ENCODE peak calls at places on chromosome 2, in seven cellular contexts. I is CD4-positive, alpha-beta T cell; V is progenitor cell of endocrine pancreas; K is GM12865; N is activated B cell treated with CpG ODN at 0.5 μM for 24 hours; X is osteocyte; B is AG04450. F is an unnamed sample.

GRCh38 chr2:15836942-15837610 is 103.3 kb upstream of the MYCN start:
- DNase-seq in I (no peak), V (no peak), K (no peak), N (no peak), X (no peak), B (no peak), F (no peak)

GRCh38 chr2:176709541-176709951 is 440.3 kb downstream of the MTX2 start:
- DNase-seq in I (no peak), V (no peak), K (no peak), N (no peak), X (no peak), B (no peak), F (no peak)

GRCh38 chr2:148866091-148866490 is 8.9 kb upstream of the KIF5C start:
- DNase-seq in I (no peak), V (no peak), K (no peak), N (no peak), X (no peak), B (no peak), F (no peak)

GRCh38 chr2:189002079-189002478 is 27.9 kb downstream of the COL3A1 start:
- DNase-seq in I (no peak), V (no peak), K (no peak), N (no peak), X (no peak), B (no peak), F (no peak)

GRCh38 chr2:220188031-220188430 is 560.6 kb downstream of the SLC4A3 start:
- DNase-seq in I (no peak), V (no peak), K (no peak), N (no peak), X (no peak), B (no peak), F (no peak)

GRCh38 chr2:138974651-138975050 is 194.5 kb upstream of the NXPH2 start:
- DNase-seq in I (no peak), V (no peak), K (no peak), N (no peak), X (no peak), B (no peak), F (no peak)

GRCh38 chr2:219706823-219707281 is 79.4 kb downstream of the SLC4A3 start:
- DNase-seq in I (no peak), V (no peak), K (no peak), N (no peak), X (no peak), B (no peak), F (no peak)

GRCh38 chr2:5020451-5020850 is 671.7 kb upstream of the SOX11 start:
- DNase-seq in I (no peak), V (no peak), K (no peak), N (no peak), X (no peak), B (no peak), F (no peak)

GRCh38 chr2:43142921-43143438 is 83.4 kb downstream of the ZFP36L2 start:
- DNase-seq in I (peak; percentile 39), V (no peak), K (peak; percentile 53), N (no peak), X (no peak), B (no peak), F (no peak)

GRCh38 chr2:172256886-172257285 is 154.2 kb upstream of the DLX2 start:
- DNase-seq in I (no peak), V (no peak), K (no peak), N (no peak), X (no peak), B (no peak), F (no peak)

GRCh38 chr2:30326497-30326896 is 95.2 kb downstream of the LBH start:
- DNase-seq in I (no peak), V (no peak), K (no peak), N (no peak), X (no peak), B (no peak), F (no peak)

GRCh38 chr2:46210063-46210462 is 87.1 kb upstream of the EPAS1 start:
- DNase-seq in I (no peak), V (no peak), K (no peak), N (no peak), X (no peak), B (no peak), F (no peak)

GRCh38 chr2:9408641-9409151 is 14.6 kb downstream of the ITGB1BP1 start:
- DNase-seq in I (no peak), V (no peak), K (no peak), N (no peak), X (peak; percentile 57), B (no peak), F (no peak)

GRCh38 chr2:85602476-85603234 is at the start of gene TMEM150A:
- DNase-seq in I (peak; percentile 84), V (peak; percentile 81), K (peak; percentile 92), N (peak; percentile 91), X (peak; percentile 96), B (peak; percentile 44), F (peak; percentile 95)

GRCh38 chr2:194883711-194884110 is 773.3 kb upstream of the SLC39A10 start:
- DNase-seq in I (no peak), V (no peak), K (no peak), N (no peak), X (no peak), B (no peak), F (no peak)

GRCh38 chr2:164935467-164935807 is 19.9 kb downstream of the SLC38A11 start:
- DNase-seq in I (no peak), V (no peak), K (no peak), N (no peak), X (no peak), B (no peak), F (no peak)

GRCh38 chr2:164934790-164935466 is 20.4 kb downstream of the SLC38A11 start:
- DNase-seq in I (no peak), V (no peak), K (no peak), N (no peak), X (no peak), B (no peak), F (no peak)

GRCh38 chr2:164932377-164932776 is 22.9 kb downstream of the SLC38A11 start:
- DNase-seq in I (no peak), V (no peak), K (no peak), N (no peak), X (no peak), B (no peak), F (no peak)

GRCh38 chr2:164937864-164938401 is 17.4 kb downstream of the SLC38A11 start:
- DNase-seq in I (no peak), V (no peak), K (no peak), N (no peak), X (no peak), B (no peak), F (no peak)

GRCh38 chr2:164933751-164934189 is 21.6 kb downstream of the SLC38A11 start:
- DNase-seq in I (no peak), V (no peak), K (no peak), N (no peak), X (no peak), B (no peak), F (no peak)
- TF ChIP-seq CTCF in I (no peak), V (no peak), K (no peak), N (no peak), X (no peak), B (no peak), F (no peak)

GRCh38 chr2:198930170-198930569 is 527.6 kb downstream of the SATB2 start:
- DNase-seq in I (no peak), V (no peak), K (no peak), N (no peak), X (no peak), B (no peak), F (no peak)

GRCh38 chr2:198928026-198928425 is 529.7 kb downstream of the SATB2 start:
- DNase-seq in I (no peak), V (no peak), K (no peak), N (no peak), X (no peak), B (no peak), F (no peak)
- TF ChIP-seq CTCF in I (no peak), V (no peak), K (no peak), N (no peak), X (no peak), B (no peak), F (no peak)

GRCh38 chr2:107543793-107544192 is 282.9 kb upstream of the RGPD4 start:
- DNase-seq in I (no peak), V (no peak), K (no peak), N (no peak), X (no peak), B (no peak), F (no peak)

GRCh38 chr2:107545851-107546250 is 280.8 kb upstream of the RGPD4 start:
- DNase-seq in I (no peak), V (no peak), K (no peak), N (no peak), X (no peak), B (no peak), F (no peak)

GRCh38 chr2:107542314-107542740 is 284.4 kb upstream of the RGPD4 start:
- DNase-seq in I (no peak), V (no peak), K (no peak), N (no peak), X (no peak), B (no peak), F (no peak)

DNA sequence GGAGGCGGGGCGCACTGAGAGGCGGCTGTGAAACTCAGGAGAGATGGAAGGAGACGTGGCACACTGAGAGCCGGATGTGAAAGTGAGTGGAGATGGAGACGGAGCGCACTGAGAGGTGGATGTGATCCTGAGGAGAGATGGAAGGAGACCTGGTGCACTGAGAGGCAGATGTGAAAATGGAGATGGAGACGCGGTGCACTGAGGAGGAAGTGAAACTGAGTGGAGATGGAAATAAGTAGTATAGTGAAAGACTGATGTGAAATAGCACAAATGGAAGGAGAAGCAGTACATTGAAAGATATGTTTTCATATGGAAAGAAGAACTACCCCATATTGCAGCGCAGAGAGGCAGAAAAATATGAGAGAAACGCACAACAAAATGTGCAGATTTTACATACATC is 281.6 kb upstream of the RGPD4 start:
- DNase-seq in I (no peak), V (no peak), K (no peak), N (no peak), X (no peak), B (no peak), F (no peak)
- TF ChIP-seq CTCF in I (no peak), V (no peak), K (no peak), N (no peak), X (no peak), B (no peak), F (no peak)

GRCh38 chr2:69122271-69122670 is 109.3 kb downstream of the ANTXR1 start:
- DNase-seq in I (no peak), V (no peak), K (no peak), N (no peak), X (no peak), B (no peak), F (no peak)

GRCh38 chr2:69119541-69119940 is 106.6 kb downstream of the ANTXR1 start:
- DNase-seq in I (no peak), V (no peak), K (no peak), N (no peak), X (no peak), B (no peak), F (no peak)

GRCh38 chr2:69116438-69116837 is 103.5 kb downstream of the ANTXR1 start:
- DNase-seq in I (no peak), V (no peak), K (no peak), N (no peak), X (no peak), B (no peak), F (no peak)

GRCh38 chr2:69118609-69119008 is 105.6 kb downstream of the ANTXR1 start:
- DNase-seq in I (no peak), V (no peak), K (no peak), N (no peak), X (no peak), B (no peak), F (no peak)

GRCh38 chr2:69119104-69119503 is 106.1 kb downstream of the ANTXR1 start:
- DNase-seq in I (no peak), V (no peak), K (no peak), N (no peak), X (no peak), B (no peak), F (no peak)
- TF ChIP-seq CTCF in I (no peak), V (no peak), K (no peak), N (no peak), X (no peak), B (no peak), F (no peak)

GRCh38 chr2:28978606-28979005 is 2.5 kb upstream of the TOGARAM2 start:
- DNase-seq in I (no peak), V (no peak), K (no peak), N (no peak), X (no peak), B (no peak), F (no peak)
- TF ChIP-seq CTCF in I (no peak), V (no peak), K (no peak), N (no peak), X (no peak), B (no peak), F (no peak)